ENCODE peak calls at places on chromosomes 6 and 20, in eight cellular contexts. One of them, this sample, is unnamed. For H3K9me3, the result is how much of the 10 kb centered on the place peaks cover.

GRCh38 chr20:62272200-62272599 is 30.6 kb upstream of the ADRM1 start:
- DNase-seq in esophagus squamous epithelium: no peak
- DNase-seq in A549: no peak
- DNase-seq in ovary: no peak
- DNase-seq in IMR-90: no peak
- DNase-seq in uterus: no peak
- DNase-seq in Peyer's patch: no peak
- DNase-seq in tibial nerve: no peak
- DNase-seq in this sample: no peak

GRCh38 chr6:161261325-161261724 is 12.5 kb downstream of the AGPAT4 start:
- DNase-seq in esophagus squamous epithelium: no peak
- DNase-seq in A549: no peak
- DNase-seq in ovary: no peak
- DNase-seq in IMR-90: peak
- DNase-seq in uterus: no peak
- DNase-seq in Peyer's patch: no peak
- DNase-seq in tibial nerve: no peak
- DNase-seq in this sample: no peak

GRCh38 chr6:120354452-120355098 is 979.7 kb downstream of the TBC1D32 start:
- DNase-seq in esophagus squamous epithelium: no peak
- DNase-seq in A549: no peak
- DNase-seq in ovary: no peak
- DNase-seq in IMR-90: no peak
- DNase-seq in uterus: no peak
- DNase-seq in Peyer's patch: no peak
- DNase-seq in tibial nerve: no peak
- DNase-seq in this sample: no peak

GRCh38 chr6:89311853-89312531 is 3.1 kb downstream of the GABRR2 start:
- DNase-seq in esophagus squamous epithelium: no peak
- DNase-seq in A549: no peak
- DNase-seq in ovary: peak
- DNase-seq in IMR-90: peak
- DNase-seq in uterus: peak
- DNase-seq in Peyer's patch: no peak
- DNase-seq in tibial nerve: peak
- DNase-seq in this sample: peak

GRCh38 chr6:92810913-92811312 is 608.4 kb downstream of the EPHA7 start:
- DNase-seq in esophagus squamous epithelium: no peak
- DNase-seq in A549: peak
- DNase-seq in ovary: no peak
- DNase-seq in IMR-90: peak
- DNase-seq in uterus: no peak
- DNase-seq in Peyer's patch: no peak
- DNase-seq in tibial nerve: no peak
- DNase-seq in this sample: no peak

GRCh38 chr6:152147269-152147668 is 339.8 kb downstream of the ESR1 start:
- DNase-seq in esophagus squamous epithelium: no peak
- DNase-seq in A549: no peak
- DNase-seq in ovary: no peak
- DNase-seq in IMR-90: no peak
- DNase-seq in uterus: no peak
- DNase-seq in Peyer's patch: no peak
- DNase-seq in tibial nerve: no peak
- DNase-seq in this sample: no peak

GRCh38 chr20:50916257-50916656 is 15.0 kb downstream of the ADNP start:
- DNase-seq in esophagus squamous epithelium: no peak
- DNase-seq in A549: peak
- DNase-seq in ovary: no peak
- DNase-seq in IMR-90: peak
- DNase-seq in uterus: no peak
- DNase-seq in Peyer's patch: no peak
- DNase-seq in tibial nerve: no peak
- DNase-seq in this sample: no peak

GRCh38 chr20:50834599-50835005 is 39.7 kb downstream of the BCAS4 start:
- DNase-seq in esophagus squamous epithelium: no peak
- DNase-seq in A549: no peak
- DNase-seq in ovary: no peak
- DNase-seq in IMR-90: peak
- DNase-seq in uterus: no peak
- DNase-seq in Peyer's patch: no peak
- DNase-seq in tibial nerve: no peak
- DNase-seq in this sample: no peak

GRCh38 chr6:44076016-44076365 is 51.3 kb downstream of the MRPL14 start:
- DNase-seq in esophagus squamous epithelium: no peak
- DNase-seq in A549: no peak
- DNase-seq in ovary: no peak
- DNase-seq in IMR-90: no peak
- DNase-seq in uterus: no peak
- DNase-seq in Peyer's patch: no peak
- DNase-seq in tibial nerve: no peak
- DNase-seq in this sample: no peak

GRCh38 chr6:106451419-106451818 is 90.9 kb downstream of the CRYBG1 start:
- DNase-seq in esophagus squamous epithelium: no peak
- DNase-seq in A549: no peak
- DNase-seq in ovary: no peak
- DNase-seq in IMR-90: no peak
- DNase-seq in uterus: no peak
- DNase-seq in Peyer's patch: no peak
- DNase-seq in tibial nerve: no peak
- DNase-seq in this sample: no peak

GRCh38 chr6:6881438-6882267 is 226.1 kb upstream of the RREB1 start:
- DNase-seq in esophagus squamous epithelium: no peak
- DNase-seq in A549: no peak
- DNase-seq in ovary: no peak
- DNase-seq in IMR-90: no peak
- DNase-seq in uterus: no peak
- DNase-seq in Peyer's patch: no peak
- DNase-seq in tibial nerve: no peak
- DNase-seq in this sample: no peak

GRCh38 chr6:17606606-17607005 is 6.5 kb downstream of the FAM8A1 start:
- DNase-seq in esophagus squamous epithelium: no peak
- DNase-seq in A549: no peak
- DNase-seq in ovary: no peak
- DNase-seq in IMR-90: no peak
- DNase-seq in uterus: no peak
- DNase-seq in Peyer's patch: no peak
- DNase-seq in tibial nerve: no peak
- DNase-seq in this sample: no peak

GRCh38 chr6:3900744-3901351 is 51.7 kb downstream of the FAM50B start:
- DNase-seq in esophagus squamous epithelium: no peak
- DNase-seq in A549: no peak
- DNase-seq in ovary: no peak
- DNase-seq in IMR-90: peak
- DNase-seq in uterus: no peak
- DNase-seq in Peyer's patch: no peak
- DNase-seq in tibial nerve: no peak
- DNase-seq in this sample: no peak

GRCh38 chr20:32985596-32985995 is 18.6 kb downstream of the SUN5 start:
- DNase-seq in esophagus squamous epithelium: no peak
- DNase-seq in A549: no peak
- DNase-seq in ovary: no peak
- DNase-seq in IMR-90: no peak
- DNase-seq in uterus: no peak
- DNase-seq in Peyer's patch: no peak
- DNase-seq in tibial nerve: no peak
- DNase-seq in this sample: no peak

GRCh38 chr6:136344420-136344819 is 54.8 kb upstream of the BCLAF1 start:
- DNase-seq in esophagus squamous epithelium: no peak
- DNase-seq in A549: no peak
- DNase-seq in ovary: no peak
- DNase-seq in IMR-90: peak
- DNase-seq in uterus: no peak
- DNase-seq in Peyer's patch: no peak
- DNase-seq in tibial nerve: no peak
- DNase-seq in this sample: no peak

GRCh38 chr6:41936073-41936837 is 5.4 kb downstream of the CCND3 start:
- DNase-seq in esophagus squamous epithelium: no peak
- DNase-seq in A549: peak
- DNase-seq in ovary: peak
- DNase-seq in IMR-90: peak
- DNase-seq in uterus: peak
- DNase-seq in Peyer's patch: no peak
- DNase-seq in tibial nerve: peak
- DNase-seq in this sample: peak

GRCh38 chr6:40755749-40756452 is 168.7 kb upstream of the LRFN2 start:
- DNase-seq in esophagus squamous epithelium: no peak
- DNase-seq in A549: no peak
- DNase-seq in ovary: no peak
- DNase-seq in IMR-90: peak
- DNase-seq in uterus: peak
- DNase-seq in Peyer's patch: no peak
- DNase-seq in tibial nerve: no peak
- DNase-seq in this sample: no peak

GRCh38 chr6:147506704-147507114 is 1.8 kb upstream of the SAMD5 start:
- DNase-seq in esophagus squamous epithelium: no peak
- DNase-seq in A549: peak
- DNase-seq in ovary: peak
- DNase-seq in IMR-90: peak
- DNase-seq in uterus: peak
- DNase-seq in Peyer's patch: peak
- DNase-seq in tibial nerve: peak
- DNase-seq in this sample: peak

GRCh38 chr6:25144919-25145318 is 134.3 kb upstream of the CARMIL1 start:
- DNase-seq in esophagus squamous epithelium: no peak
- DNase-seq in A549: no peak
- DNase-seq in ovary: no peak
- DNase-seq in IMR-90: no peak
- DNase-seq in uterus: no peak
- DNase-seq in Peyer's patch: no peak
- DNase-seq in tibial nerve: no peak
- DNase-seq in this sample: no peak
- H3K9me3 ChIP-seq in esophagus squamous epithelium: under half
- H3K9me3 ChIP-seq in A549: under half
- H3K9me3 ChIP-seq in ovary: under half
- H3K9me3 ChIP-seq in IMR-90: under half
- H3K9me3 ChIP-seq in uterus: under half
- H3K9me3 ChIP-seq in Peyer's patch: under half
- H3K9me3 ChIP-seq in tibial nerve: under half
- H3K9me3 ChIP-seq in this sample: under half

DNA sequence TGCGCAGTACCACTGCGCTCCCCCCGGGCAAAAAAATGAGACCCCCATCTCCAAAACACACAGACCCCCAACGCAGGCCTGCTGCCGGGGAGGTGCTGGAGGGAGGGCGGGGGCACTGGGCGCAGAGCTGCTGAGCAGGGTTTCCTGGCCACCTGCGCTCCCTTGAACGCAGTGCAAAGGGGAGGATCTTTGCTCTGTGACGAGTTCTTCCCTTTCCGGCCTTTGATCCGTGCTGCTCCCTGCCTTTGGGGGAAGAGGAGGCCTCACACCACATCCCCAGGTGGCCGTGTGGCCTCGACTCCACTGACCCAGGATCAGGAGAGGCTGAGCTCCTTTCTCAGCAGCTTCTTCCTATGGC is 8.9 kb upstream of the COL20A1 start:
- DNase-seq in esophagus squamous epithelium: no peak
- DNase-seq in A549: no peak
- DNase-seq in ovary: no peak
- DNase-seq in IMR-90: no peak
- DNase-seq in uterus: no peak
- DNase-seq in Peyer's patch: no peak
- DNase-seq in tibial nerve: no peak
- DNase-seq in this sample: no peak
- TF ChIP-seq POLR2A in esophagus squamous epithelium: no peak
- TF ChIP-seq POLR2A in A549: no peak
- TF ChIP-seq POLR2A in ovary: no peak
- TF ChIP-seq POLR2A in IMR-90: no peak
- TF ChIP-seq POLR2A in uterus: no peak
- TF ChIP-seq POLR2A in Peyer's patch: no peak
- TF ChIP-seq POLR2A in tibial nerve: no peak
- TF ChIP-seq POLR2A in this sample: no peak

DNA sequence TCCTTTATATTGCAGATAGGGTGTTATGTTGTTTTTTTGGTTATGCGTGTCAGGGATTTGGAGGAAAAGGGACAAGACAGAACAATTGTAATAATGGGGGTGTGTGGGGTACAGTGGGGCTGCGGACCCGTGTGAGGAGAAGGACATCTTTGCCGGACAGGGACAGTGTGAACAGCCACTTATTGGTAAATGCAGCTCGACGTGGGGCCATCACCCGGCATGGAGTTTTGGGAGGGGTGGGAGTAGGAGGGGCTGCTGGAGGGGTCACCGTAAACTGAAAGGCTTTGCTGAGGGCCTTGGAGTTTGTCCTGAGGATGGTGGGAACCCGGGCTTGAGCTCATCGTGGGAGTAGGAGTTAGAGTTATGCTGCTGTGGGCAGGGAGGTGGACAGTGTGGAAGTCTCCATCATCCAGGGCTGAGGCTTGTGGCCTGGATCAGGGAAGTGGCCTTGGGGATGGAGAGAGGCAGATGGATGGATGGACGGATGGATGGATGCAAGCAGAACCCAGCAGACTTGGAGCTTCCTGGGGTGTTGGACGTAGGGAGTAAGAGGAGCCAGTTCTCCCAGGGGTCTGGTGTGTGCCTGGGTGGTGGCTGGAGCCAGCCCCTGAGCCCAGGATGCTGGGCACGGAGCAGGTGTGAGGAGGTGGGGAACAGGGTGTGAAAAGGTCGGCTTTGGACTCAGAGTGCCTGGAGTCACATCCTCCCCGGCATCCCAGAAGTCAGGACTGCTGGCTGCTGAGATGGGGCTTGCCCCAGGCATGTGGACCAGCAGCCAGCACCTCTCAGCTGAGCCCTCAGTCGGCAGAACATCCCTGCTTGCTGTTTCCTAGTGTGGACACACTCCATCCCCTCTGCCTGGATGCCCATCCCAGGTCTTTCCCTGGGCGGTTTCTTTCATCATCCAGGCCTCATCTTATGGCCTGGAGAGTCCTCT is 104.7 kb downstream of the SYCP2 start:
- DNase-seq in esophagus squamous epithelium: no peak
- DNase-seq in A549: no peak
- DNase-seq in ovary: no peak
- DNase-seq in IMR-90: no peak
- DNase-seq in uterus: no peak
- DNase-seq in Peyer's patch: peak
- DNase-seq in tibial nerve: no peak
- DNase-seq in this sample: peak
- H3K9me3 ChIP-seq in esophagus squamous epithelium: under half
- H3K9me3 ChIP-seq in A549: under half
- H3K9me3 ChIP-seq in ovary: under half
- H3K9me3 ChIP-seq in IMR-90: under half
- H3K9me3 ChIP-seq in uterus: under half
- H3K9me3 ChIP-seq in Peyer's patch: under half
- H3K9me3 ChIP-seq in tibial nerve: under half
- H3K9me3 ChIP-seq in this sample: under half

GRCh38 chr6:35731736-35732532 is 4.9 kb upstream of the ARMC12 start:
- DNase-seq in esophagus squamous epithelium: peak
- DNase-seq in A549: peak
- DNase-seq in ovary: peak
- DNase-seq in IMR-90: peak
- DNase-seq in uterus: peak
- DNase-seq in Peyer's patch: peak
- DNase-seq in tibial nerve: peak
- DNase-seq in this sample: peak
- TF ChIP-seq POLR2A in esophagus squamous epithelium: no peak
- TF ChIP-seq POLR2A in A549: peak
- TF ChIP-seq POLR2A in ovary: peak
- TF ChIP-seq POLR2A in IMR-90: no peak
- TF ChIP-seq POLR2A in uterus: peak
- TF ChIP-seq POLR2A in Peyer's patch: peak
- TF ChIP-seq POLR2A in tibial nerve: peak
- TF ChIP-seq POLR2A in this sample: no peak